ENCODE peak calls at places on chromosome 15, in four cellular contexts. One of them, this sample, is unnamed.

GRCh38 chr15:50168778-50169411 is 13.1 kb upstream of the SLC27A2 start:
- DNase-seq in stimulated activated naive CD4-positive, alpha-beta T cell: no peak
- DNase-seq in IMR-90: no peak
- DNase-seq in HT1080: no peak
- DNase-seq in this sample: no peak

GRCh38 chr15:52295421-52295991 is at the start of gene MYO5C:
- DNase-seq in stimulated activated naive CD4-positive, alpha-beta T cell: no peak
- DNase-seq in IMR-90: no peak
- DNase-seq in HT1080: no peak
- DNase-seq in this sample: peak

GRCh38 chr15:80208758-80209734 is 43.0 kb downstream of the CTXND1 start:
- DNase-seq in IMR-90: no peak
- DNase-seq in HT1080: no peak
- DNase-seq in stimulated activated naive CD4-positive, alpha-beta T cell: no peak
- DNase-seq in this sample: peak

GRCh38 chr15:58147151-58147550 is 9.0 kb downstream of the AQP9 start:
- DNase-seq in IMR-90: no peak
- DNase-seq in HT1080: no peak
- DNase-seq in stimulated activated naive CD4-positive, alpha-beta T cell: no peak
- DNase-seq in this sample: no peak

GRCh38 chr15:27235161-27235560 is 264.2 kb downstream of the GABRG3 start:
- DNase-seq in IMR-90: no peak
- DNase-seq in HT1080: no peak
- DNase-seq in stimulated activated naive CD4-positive, alpha-beta T cell: no peak
- DNase-seq in this sample: no peak

GRCh38 chr15:65382146-65382491 is 4.3 kb upstream of the IGDCC3 start:
- DNase-seq in IMR-90: no peak
- DNase-seq in HT1080: no peak
- DNase-seq in stimulated activated naive CD4-positive, alpha-beta T cell: no peak
- DNase-seq in this sample: no peak

GRCh38 chr15:80587816-80588456 is 107.2 kb upstream of the ABHD17C start:
- DNase-seq in IMR-90: peak
- DNase-seq in stimulated activated naive CD4-positive, alpha-beta T cell: no peak
- DNase-seq in HT1080: peak
- DNase-seq in this sample: no peak

GRCh38 chr15:100180921-100181320 is 160.9 kb downstream of the ADAMTS17 start:
- DNase-seq in IMR-90: no peak
- DNase-seq in HT1080: no peak
- DNase-seq in stimulated activated naive CD4-positive, alpha-beta T cell: no peak
- DNase-seq in this sample: no peak

GRCh38 chr15:67072442-67072841 is 7.0 kb downstream of the SMAD3 start:
- DNase-seq in HT1080: no peak
- DNase-seq in IMR-90: peak
- DNase-seq in stimulated activated naive CD4-positive, alpha-beta T cell: no peak
- DNase-seq in this sample: no peak

GRCh38 chr15:52481915-52482314 is 46.8 kb downstream of the MYO5A start:
- DNase-seq in HT1080: peak
- DNase-seq in stimulated activated naive CD4-positive, alpha-beta T cell: peak
- DNase-seq in IMR-90: peak
- DNase-seq in this sample: no peak

GRCh38 chr15:78048410-78048946 is 29.0 kb downstream of the TBC1D2B start:
- DNase-seq in stimulated activated naive CD4-positive, alpha-beta T cell: no peak
- DNase-seq in HT1080: no peak
- DNase-seq in IMR-90: no peak
- DNase-seq in this sample: no peak

GRCh38 chr15:83248151-83248851 is 36.2 kb downstream of the BNC1 start:
- DNase-seq in HT1080: peak
- DNase-seq in IMR-90: peak
- DNase-seq in stimulated activated naive CD4-positive, alpha-beta T cell: peak
- DNase-seq in this sample: peak

GRCh38 chr15:77497942-77498361 is 77.3 kb downstream of the HMG20A start:
- DNase-seq in stimulated activated naive CD4-positive, alpha-beta T cell: no peak
- DNase-seq in IMR-90: peak
- DNase-seq in HT1080: no peak
- DNase-seq in this sample: peak

GRCh38 chr15:91263632-91264477 is 163.8 kb downstream of the SV2B start:
- DNase-seq in IMR-90: peak
- DNase-seq in HT1080: peak
- DNase-seq in stimulated activated naive CD4-positive, alpha-beta T cell: no peak
- DNase-seq in this sample: peak

GRCh38 chr15:69557340-69558137 is 104.9 kb downstream of the RPLP1 start:
- DNase-seq in stimulated activated naive CD4-positive, alpha-beta T cell: no peak
- DNase-seq in HT1080: peak
- DNase-seq in IMR-90: peak
- DNase-seq in this sample: no peak

GRCh38 chr15:67146875-67147381 is 81.5 kb downstream of the SMAD3 start:
- DNase-seq in IMR-90: peak
- DNase-seq in HT1080: peak
- DNase-seq in stimulated activated naive CD4-positive, alpha-beta T cell: peak
- DNase-seq in this sample: no peak

GRCh38 chr15:26376243-26376642 is 396.6 kb downstream of the GABRB3 start:
- DNase-seq in HT1080: no peak
- DNase-seq in IMR-90: no peak
- DNase-seq in stimulated activated naive CD4-positive, alpha-beta T cell: no peak
- DNase-seq in this sample: no peak

GRCh38 chr15:40054056-40054745 is 15.2 kb upstream of the SRP14 start:
- DNase-seq in stimulated activated naive CD4-positive, alpha-beta T cell: peak
- DNase-seq in HT1080: no peak
- DNase-seq in IMR-90: peak
- DNase-seq in this sample: no peak

GRCh38 chr15:90232941-90233700 is 620 bp downstream of the CIB1 start:
- DNase-seq in stimulated activated naive CD4-positive, alpha-beta T cell: peak
- DNase-seq in IMR-90: peak
- DNase-seq in HT1080: peak
- DNase-seq in this sample: peak

GRCh38 chr15:31341036-31341435 is 14.4 kb downstream of the KLF13 start:
- DNase-seq in HT1080: no peak
- DNase-seq in stimulated activated naive CD4-positive, alpha-beta T cell: no peak
- DNase-seq in IMR-90: no peak
- DNase-seq in this sample: peak

GRCh38 chr15:84824260-84824690 is 7.1 kb downstream of the ALPK3 start:
- DNase-seq in IMR-90: no peak
- DNase-seq in HT1080: no peak
- DNase-seq in stimulated activated naive CD4-positive, alpha-beta T cell: no peak
- DNase-seq in this sample: peak

GRCh38 chr15:87752250-87752951 is 504.1 kb downstream of the NTRK3 start:
- DNase-seq in stimulated activated naive CD4-positive, alpha-beta T cell: no peak
- DNase-seq in IMR-90: peak
- DNase-seq in HT1080: peak
- DNase-seq in this sample: no peak

GRCh38 chr15:87609474-87609873 is 647.1 kb downstream of the NTRK3 start:
- DNase-seq in stimulated activated naive CD4-positive, alpha-beta T cell: no peak
- DNase-seq in HT1080: peak
- DNase-seq in IMR-90: peak
- DNase-seq in this sample: no peak

GRCh38 chr15:40045572-40046217 is 6.7 kb upstream of the SRP14 start:
- DNase-seq in HT1080: no peak
- DNase-seq in stimulated activated naive CD4-positive, alpha-beta T cell: no peak
- DNase-seq in IMR-90: no peak
- DNase-seq in this sample: no peak